ENCODE peak calls at places on chromosomes 4 and X, in eight cellular contexts. S is DND-41; K is naive thymus-derived CD4-positive, alpha-beta T cell; Z is H9; I is mesendoderm; G is osteoblast; Q is mammary epithelial cell; C is mesenchymal stem cell. Y is an unnamed sample. For H3K27me3, the result is how much of the 10 kb centered on the place peaks cover.

GRCh38 chr4:158190736-158191135 is 17.9 kb upstream of the GASK1B start:
- DNase-seq in C (no peak), I (no peak), Q (no peak), K (no peak), Z (no peak), S (no peak), G (no peak), Y (no peak)

GRCh38 chrX:152861116-152861515 is 30.3 kb downstream of the NSDHL start:
- DNase-seq in Z (no peak), K (no peak), Q (no peak), I (no peak), G (no peak), C (peak), S (no peak), Y (no peak)

GRCh38 chr4:633976-634598 is 8.7 kb downstream of the PDE6B start:
- DNase-seq in S (no peak), Z (peak), G (peak), C (no peak), Q (no peak), I (no peak), K (no peak), Y (no peak)

GRCh38 chr4:1170805-1171305 is 1.5 kb downstream of the SPON2 start:
- DNase-seq in I (no peak), K (no peak), G (peak), C (peak), Z (no peak), Q (no peak), S (no peak), Y (no peak)

GRCh38 chrX:110359273-110359672 is 625 bp downstream of the RTL9 start:
- DNase-seq in C (no peak), S (no peak), Q (no peak), Z (no peak), I (no peak), K (no peak), G (no peak), Y (no peak)

GRCh38 chrX:30649859-30650258 is 3.4 kb upstream of the GK start:
- DNase-seq in Z (no peak), K (no peak), C (no peak), S (no peak), Q (peak), G (no peak), I (no peak), Y (no peak)

GRCh38 chr4:119750771-119751170 is 122.2 kb upstream of the PDE5A start:
- DNase-seq in I (no peak), Z (no peak), S (no peak), C (no peak), G (no peak), Q (peak), K (no peak), Y (no peak)

GRCh38 chr4:170109586-170110289 is 20.0 kb upstream of the AADAT start:
- DNase-seq in K (no peak), Q (peak), G (no peak), C (no peak), Z (no peak), I (peak), S (no peak), Y (no peak)

GRCh38 chr4:138663883-138664282 is 351.7 kb upstream of the NOCT start:
- DNase-seq in Q (no peak), G (no peak), I (no peak), Z (no peak), C (no peak), K (no peak), S (no peak), Y (no peak)

GRCh38 chr4:73608677-73609594 is 11.3 kb downstream of the RASSF6 start:
- DNase-seq in Z (no peak), S (no peak), K (no peak), C (peak), G (no peak), Q (peak), I (no peak), Y (no peak)

GRCh38 chr4:153198739-153199138 is 5.5 kb upstream of the TRIM2 start:
- DNase-seq in C (no peak), G (no peak), Z (no peak), K (no peak), S (no peak), I (no peak), Q (no peak), Y (no peak)

GRCh38 chrX:69024287-69024686 is 141.0 kb downstream of the PJA1 start:
- DNase-seq in I (no peak), Z (no peak), G (peak), Q (no peak), C (no peak), K (no peak), S (no peak), Y (no peak)
- H3K27me3 ChIP-seq in I (under half), Z (under half), G (under half), Q (under half), C (half or more), K (under half), S (under half), Y (under half)

GRCh38 chrX:133968109-133968508 is 17.3 kb downstream of the GPC3 start:
- DNase-seq in I (no peak), Z (no peak), Q (no peak), C (no peak), K (no peak), G (no peak), S (no peak), Y (no peak)

GRCh38 chrX:133969191-133969590 is 16.2 kb downstream of the GPC3 start:
- DNase-seq in G (no peak), Q (no peak), I (no peak), C (no peak), Z (no peak), K (no peak), S (no peak), Y (no peak)

GRCh38 chrX:133970021-133970550 is 15.3 kb downstream of the GPC3 start:
- DNase-seq in S (no peak), Q (no peak), Z (no peak), I (peak), G (no peak), C (peak), K (no peak), Y (no peak)

GRCh38 chrX:133965321-133965720 is 20.1 kb downstream of the GPC3 start:
- DNase-seq in C (no peak), K (no peak), G (no peak), I (no peak), Q (no peak), Z (no peak), S (no peak), Y (no peak)

DNA sequence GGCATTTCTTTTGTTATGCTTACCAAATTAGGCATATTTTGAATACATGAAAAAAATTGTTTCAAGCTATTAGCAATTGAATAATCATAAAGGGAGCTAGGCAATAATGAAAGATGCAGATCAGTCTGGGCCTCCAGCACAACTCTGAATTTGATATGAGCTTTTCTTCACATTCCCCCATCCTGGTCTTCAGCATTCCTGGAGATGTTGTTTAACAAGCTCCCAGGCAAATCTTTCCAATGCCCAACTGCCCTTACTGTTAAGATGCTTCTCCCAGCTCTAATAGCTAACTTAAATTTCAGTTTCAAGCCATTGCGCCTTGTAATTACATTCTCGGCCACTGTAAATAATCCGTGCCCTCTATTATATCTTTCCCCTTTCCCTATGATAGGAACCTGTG is 19.2 kb downstream of the GPC3 start:
- DNase-seq in C (no peak), Z (no peak), G (no peak), S (no peak), K (no peak), Q (no peak), I (no peak), Y (no peak)
- H3K27me3 ChIP-seq in C (under half), Z (under half), G (under half), S (under half), K (under half), Q (under half), I (under half), Y (under half)

GRCh38 chr4:106289737-106290136 is 26.3 kb downstream of the TBCK start:
- DNase-seq in Q (no peak), S (no peak), C (no peak), K (no peak), G (no peak), Z (no peak), I (no peak), Y (no peak)

GRCh38 chr4:106287353-106287969 is 28.5 kb downstream of the TBCK start:
- DNase-seq in Z (no peak), Q (peak), S (no peak), I (peak), C (peak), K (no peak), G (peak), Y (no peak)

GRCh38 chr4:106291678-106292077 is 24.3 kb downstream of the TBCK start:
- DNase-seq in I (no peak), K (no peak), C (no peak), Z (no peak), G (peak), S (no peak), Q (no peak), Y (no peak)

GRCh38 chr4:106284227-106284626 is 31.8 kb downstream of the TBCK start:
- DNase-seq in K (no peak), C (no peak), S (no peak), G (no peak), Z (no peak), Q (no peak), I (no peak), Y (no peak)

DNA sequence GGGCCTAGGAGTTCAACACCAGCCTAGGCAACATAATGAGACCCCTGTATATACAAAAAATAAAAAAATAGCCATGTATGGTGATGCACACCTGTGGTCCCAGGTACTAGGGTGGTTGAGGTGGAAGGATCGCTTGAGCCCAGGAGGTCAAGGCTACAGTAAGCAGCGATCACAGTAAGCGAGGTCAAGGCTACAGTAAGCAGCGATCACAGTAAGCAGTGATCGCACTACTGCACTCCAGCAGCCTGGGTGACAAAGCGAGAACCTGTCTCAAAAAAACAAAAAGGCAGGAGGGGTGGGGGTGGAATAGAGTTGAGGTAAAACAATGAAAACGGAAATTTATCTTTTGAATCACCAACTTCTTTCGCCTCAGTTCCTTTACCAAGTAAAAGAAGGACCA is 29.4 kb downstream of the TBCK start:
- DNase-seq in G (no peak), K (no peak), Z (no peak), Q (no peak), S (no peak), C (no peak), I (no peak), Y (no peak)
- H3K27me3 ChIP-seq in G (under half), K (under half), Z (under half), Q (under half), S (under half), C (under half), I (under half), Y (under half)

DNA sequence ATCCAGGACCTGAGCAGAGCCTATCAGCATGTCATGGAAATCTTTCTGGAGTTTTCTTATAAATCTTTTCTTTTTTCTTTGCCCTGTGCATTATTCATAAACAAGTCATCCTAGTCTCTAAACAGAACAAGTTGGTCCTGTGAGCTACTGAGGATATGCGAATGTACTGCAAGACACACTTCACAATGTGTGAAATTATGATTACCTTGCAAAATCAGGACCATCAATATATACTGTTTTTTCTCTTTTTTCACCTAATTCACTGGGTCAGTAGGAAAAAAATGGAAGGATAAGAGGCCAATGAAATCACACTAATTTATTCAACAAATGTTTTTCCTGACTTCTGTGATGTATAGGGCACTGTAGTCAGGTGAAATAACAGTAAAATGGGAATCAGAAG is 14.4 kb upstream of the SORBS2 start:
- DNase-seq in S (no peak), Q (no peak), I (no peak), K (no peak), G (no peak), C (no peak), Z (no peak), Y (no peak)
- H3K27me3 ChIP-seq in S (under half), Q (under half), I (under half), K (under half), G (under half), C (under half), Z (under half), Y (under half)

DNA sequence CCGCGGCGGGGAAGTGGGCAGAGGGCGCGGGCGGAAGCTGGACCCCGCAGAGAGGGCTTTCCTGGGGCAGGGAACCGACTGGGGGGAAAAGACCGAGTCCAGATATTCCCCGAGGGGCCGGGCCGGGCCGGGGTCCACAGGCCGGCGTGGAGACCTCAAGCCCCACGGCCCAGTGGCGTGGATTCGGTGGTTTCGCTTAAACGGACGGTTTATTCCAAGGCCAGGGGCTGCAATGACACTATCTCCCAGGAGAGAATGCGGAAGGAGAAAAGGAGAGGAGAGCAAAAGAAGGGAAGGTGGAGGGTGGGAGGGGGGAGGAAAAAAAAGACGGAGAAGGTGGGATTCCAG is 10.8 kb downstream of the ARX start:
- DNase-seq in I (no peak), K (no peak), S (no peak), G (no peak), Z (no peak), Q (no peak), C (no peak), Y (no peak)
- H3K27me3 ChIP-seq in I (half or more), K (under half), S (under half), G (half or more), Z (half or more), Q (under half), C (half or more), Y (under half)

DNA sequence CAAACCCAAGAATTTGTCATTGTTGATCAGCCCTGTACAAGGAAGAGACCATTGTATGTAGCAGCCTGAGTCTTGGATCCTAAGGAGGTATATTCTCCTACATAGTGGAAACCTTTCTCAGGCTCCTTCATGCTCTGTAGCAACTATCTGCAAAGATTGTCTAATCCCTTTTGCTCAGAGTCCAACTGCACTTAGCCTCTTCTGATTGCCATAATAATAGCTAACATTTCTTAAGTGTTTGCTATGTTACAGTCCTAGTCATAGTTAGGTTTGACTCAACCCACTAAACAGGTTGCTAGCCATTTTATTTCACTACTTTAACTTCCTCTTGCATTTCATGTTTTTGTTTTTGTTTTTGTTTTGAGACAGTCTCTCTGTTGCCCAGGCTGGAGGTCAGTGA is 50.8 kb upstream of the SLC16A2 start:
- DNase-seq in Z (no peak), G (no peak), I (no peak), S (no peak), K (no peak), Q (no peak), C (no peak), Y (no peak)
- H3K27me3 ChIP-seq in Z (under half), G (under half), I (under half), S (under half), K (under half), Q (under half), C (under half), Y (under half)

GRCh38 chr4:8163436-8164193 is 5.0 kb upstream of the ABLIM2 start:
- DNase-seq in C (no peak), Q (no peak), I (no peak), G (peak), K (no peak), S (no peak), Z (no peak), Y (no peak)

GRCh38 chr4:8160572-8160971 is 2.0 kb upstream of the ABLIM2 start:
- DNase-seq in Q (no peak), K (no peak), G (peak), S (no peak), C (no peak), Z (no peak), I (no peak), Y (no peak)

GRCh38 chr4:8163026-8163425 is 4.4 kb upstream of the ABLIM2 start:
- DNase-seq in Q (no peak), S (no peak), Z (no peak), K (no peak), I (no peak), C (no peak), G (peak), Y (no peak)

GRCh38 chr4:8164194-8164565 is 5.6 kb upstream of the ABLIM2 start:
- DNase-seq in I (no peak), Z (no peak), G (peak), Q (no peak), S (no peak), C (no peak), K (no peak), Y (no peak)

GRCh38 chr4:8162625-8163024 is 4.0 kb upstream of the ABLIM2 start:
- DNase-seq in Q (no peak), Z (no peak), I (no peak), C (no peak), G (peak), S (no peak), K (no peak), Y (no peak)
- H3K27me3 ChIP-seq in Q (under half), Z (under half), I (under half), C (half or more), G (under half), S (under half), K (under half), Y (under half)

GRCh38 chr4:54107951-54108740 is 8.2 kb downstream of the GSX2 start:
- DNase-seq in Q (no peak), S (peak), Z (peak), I (peak), C (no peak), G (no peak), K (no peak), Y (no peak)
- H3K27me3 ChIP-seq in Q (under half), S (under half), Z (half or more), I (under half), C (half or more), G (under half), K (under half), Y (under half)

GRCh38 chr4:5893013-5893580 is at the start of gene CRMP1:
- DNase-seq in Q (no peak), G (peak), C (no peak), Z (peak), K (no peak), S (no peak), I (peak), Y (no peak)
- H3K27me3 ChIP-seq in Q (half or more), G (under half), C (half or more), Z (under half), K (under half), S (under half), I (under half), Y (under half)